ENCODE peak calls at places on chromosome 2, in four cellular contexts. One of them, this sample, is unnamed.

GRCh38 chr2:108288534-108289106 is at the start of gene SULT1C2:
- DNase-seq in GM12878: no peak
- DNase-seq in A549: peak; percentile 23
- DNase-seq in K562: no peak
- DNase-seq in this sample: peak; percentile 83

GRCh38 chr2:237514474-237515130 is 27.6 kb downstream of the MLPH start:
- DNase-seq in GM12878: no peak
- DNase-seq in A549: no peak
- DNase-seq in K562: no peak
- DNase-seq in this sample: no peak

GRCh38 chr2:109131777-109132176 is 2.8 kb downstream of the SH3RF3 start:
- DNase-seq in GM12878: no peak
- DNase-seq in A549: no peak
- DNase-seq in K562: no peak
- DNase-seq in this sample: no peak

GRCh38 chr2:103232882-103233281 is 471.1 kb downstream of the TMEM182 start:
- DNase-seq in GM12878: no peak
- DNase-seq in A549: no peak
- DNase-seq in K562: no peak
- DNase-seq in this sample: no peak

GRCh38 chr2:9326975-9327374 is 96.4 kb downstream of the ITGB1BP1 start:
- DNase-seq in GM12878: no peak
- DNase-seq in A549: peak; percentile 36
- DNase-seq in K562: peak; percentile 44
- DNase-seq in this sample: peak; percentile 37

GRCh38 chr2:81545626-81546025 is 1241.1 kb upstream of the LRRTM1 start:
- DNase-seq in GM12878: no peak
- DNase-seq in A549: no peak
- DNase-seq in K562: no peak
- DNase-seq in this sample: no peak

GRCh38 chr2:174669321-174669720 is 71.7 kb upstream of the WIPF1 start:
- DNase-seq in GM12878: no peak
- DNase-seq in A549: no peak
- DNase-seq in K562: no peak
- DNase-seq in this sample: no peak

GRCh38 chr2:111534816-111535803 is 348.9 kb downstream of the ANAPC1 start:
- DNase-seq in GM12878: no peak
- DNase-seq in A549: no peak
- DNase-seq in K562: no peak
- DNase-seq in this sample: peak; percentile 83

GRCh38 chr2:190301032-190301431 is 18.6 kb downstream of the HIBCH start:
- DNase-seq in GM12878: no peak
- DNase-seq in A549: no peak
- DNase-seq in K562: peak; percentile 14
- DNase-seq in this sample: no peak

GRCh38 chr2:232925153-232925768 is 55.2 kb downstream of the SNORC start:
- DNase-seq in GM12878: no peak
- DNase-seq in A549: no peak
- DNase-seq in K562: no peak
- DNase-seq in this sample: no peak

GRCh38 chr2:18940184-18940583 is 350.8 kb upstream of the NT5C1B start:
- DNase-seq in GM12878: peak; percentile 17
- DNase-seq in A549: no peak
- DNase-seq in K562: no peak
- DNase-seq in this sample: no peak

GRCh38 chr2:182298456-182298855 is 128.4 kb downstream of the PDE1A start:
- DNase-seq in GM12878: no peak
- DNase-seq in A549: no peak
- DNase-seq in K562: no peak
- DNase-seq in this sample: no peak

GRCh38 chr2:174785481-174785880 is 21.2 kb upstream of the CHRNA1 start:
- DNase-seq in GM12878: no peak
- DNase-seq in A549: no peak
- DNase-seq in K562: no peak
- DNase-seq in this sample: no peak

GRCh38 chr2:120064664-120065063 is 51.8 kb downstream of the EPB41L5 start:
- DNase-seq in GM12878: no peak
- DNase-seq in A549: no peak
- DNase-seq in K562: no peak
- DNase-seq in this sample: no peak

GRCh38 chr2:192236136-192236535 is 41.4 kb upstream of the TMEFF2 start:
- DNase-seq in GM12878: no peak
- DNase-seq in A549: no peak
- DNase-seq in K562: no peak
- DNase-seq in this sample: no peak

GRCh38 chr2:134193006-134193405 is 60.9 kb upstream of the MGAT5 start:
- DNase-seq in GM12878: no peak
- DNase-seq in A549: peak; percentile 4
- DNase-seq in K562: no peak
- DNase-seq in this sample: no peak

GRCh38 chr2:191049728-191050639 is 36.0 kb upstream of the STAT1 start:
- DNase-seq in GM12878: peak; percentile 16
- DNase-seq in A549: peak; percentile 93
- DNase-seq in K562: no peak
- DNase-seq in this sample: peak; percentile 76

GRCh38 chr2:235070063-235070706 is 118.4 kb downstream of the SH3BP4 start:
- DNase-seq in GM12878: no peak
- DNase-seq in A549: no peak
- DNase-seq in K562: no peak
- DNase-seq in this sample: no peak

GRCh38 chr2:200578778-200579177 is 7.0 kb upstream of the AOX1 start:
- DNase-seq in GM12878: peak; percentile 5
- DNase-seq in A549: peak; percentile 44
- DNase-seq in K562: peak; percentile 4
- DNase-seq in this sample: peak; percentile 83

GRCh38 chr2:124048102-124048501 is 23.0 kb downstream of the CNTNAP5 start:
- DNase-seq in GM12878: no peak
- DNase-seq in A549: no peak
- DNase-seq in K562: no peak
- DNase-seq in this sample: no peak

GRCh38 chr2:139214806-139215205 is 434.6 kb upstream of the NXPH2 start:
- DNase-seq in GM12878: no peak
- DNase-seq in A549: no peak
- DNase-seq in K562: no peak
- DNase-seq in this sample: no peak

GRCh38 chr2:207233731-207234130 is 68.0 kb upstream of the KLF7 start:
- DNase-seq in GM12878: no peak
- DNase-seq in A549: no peak
- DNase-seq in K562: peak; percentile 80
- DNase-seq in this sample: no peak

GRCh38 chr2:38494394-38494793 is 108.3 kb downstream of the HNRNPLL start:
- DNase-seq in GM12878: no peak
- DNase-seq in A549: no peak
- DNase-seq in K562: no peak
- DNase-seq in this sample: no peak
- TF ChIP-seq BHLHE40 in GM12878: no peak
- TF ChIP-seq BHLHE40 in A549: no peak
- TF ChIP-seq BHLHE40 in K562: no peak
- TF ChIP-seq BHLHE40 in this sample: no peak

DNA sequence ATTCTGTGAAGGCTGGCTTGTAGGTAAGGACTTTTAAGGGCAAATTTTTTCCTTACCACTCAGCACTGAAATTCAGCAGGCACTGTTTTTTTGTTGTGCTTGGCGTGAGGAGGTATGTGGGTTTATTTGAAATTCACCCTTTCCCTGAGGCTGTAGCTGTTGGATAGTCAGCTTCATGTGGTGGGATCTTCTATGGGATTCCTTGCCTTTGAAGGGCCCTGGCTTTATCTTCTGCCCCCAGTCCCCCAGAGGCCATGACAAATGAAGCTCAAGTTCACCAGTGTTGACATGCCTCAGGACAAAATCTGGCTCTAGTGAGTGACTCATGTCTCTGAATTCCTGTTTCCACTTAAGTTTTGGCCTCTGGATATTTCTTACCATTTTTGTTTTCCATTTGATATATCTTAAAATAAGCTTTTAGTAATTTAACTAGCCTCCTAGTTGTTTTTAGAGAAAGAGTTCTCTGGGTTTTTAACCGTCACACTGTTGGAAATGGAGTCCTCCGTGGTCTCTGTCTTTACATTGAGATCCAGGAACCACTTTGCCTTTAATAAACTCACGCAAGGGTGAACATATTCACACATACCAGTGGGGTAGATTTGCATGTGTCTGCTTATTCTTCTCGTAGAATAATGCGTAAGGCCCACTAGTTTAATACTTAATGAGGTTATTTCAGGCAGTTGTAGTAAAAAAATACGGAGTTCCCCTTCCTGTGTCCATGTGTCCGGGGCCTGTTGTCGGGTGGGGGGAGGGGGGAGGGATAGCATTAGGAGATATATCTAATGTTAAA is 211.1 kb upstream of the FAM98A start:
- DNase-seq in GM12878: no peak
- DNase-seq in A549: no peak
- DNase-seq in K562: no peak
- DNase-seq in this sample: no peak
- TF ChIP-seq CHD2 in GM12878: no peak
- TF ChIP-seq CHD2 in A549: no peak
- TF ChIP-seq CHD2 in K562: no peak
- TF ChIP-seq CHD2 in this sample: no peak

GRCh38 chr2:37829202-37829601 is 95.9 kb upstream of the RMDN2 start:
- DNase-seq in GM12878: no peak
- DNase-seq in A549: no peak
- DNase-seq in K562: no peak
- DNase-seq in this sample: no peak
- TF ChIP-seq BHLHE40 in GM12878: no peak
- TF ChIP-seq BHLHE40 in A549: no peak
- TF ChIP-seq BHLHE40 in K562: no peak
- TF ChIP-seq BHLHE40 in this sample: no peak

DNA sequence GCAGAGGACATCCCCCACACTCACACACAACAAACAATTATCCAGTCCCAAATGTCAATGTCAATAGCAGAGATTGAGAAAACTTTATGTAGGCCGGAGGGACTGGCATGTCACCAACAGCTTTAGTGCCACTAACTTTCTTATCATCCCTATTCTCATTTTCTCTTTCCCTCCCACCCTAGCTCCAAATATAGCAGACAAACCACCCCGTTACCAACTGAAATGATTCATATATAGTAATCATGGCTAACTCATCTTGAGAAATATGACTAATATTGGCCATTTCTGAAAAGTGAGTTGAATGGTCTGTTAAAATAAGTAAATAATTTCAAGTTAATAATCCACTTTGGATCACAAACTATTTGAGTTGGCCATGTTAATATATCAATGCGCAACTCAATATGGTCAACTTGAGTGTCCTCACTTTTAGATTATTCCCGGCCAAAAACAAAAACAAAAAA is 242.1 kb upstream of the RND3 start:
- DNase-seq in GM12878: peak; percentile 19
- DNase-seq in A549: no peak
- DNase-seq in K562: no peak
- DNase-seq in this sample: no peak
- TF ChIP-seq CHD2 in GM12878: no peak
- TF ChIP-seq CHD2 in A549: no peak
- TF ChIP-seq CHD2 in K562: no peak
- TF ChIP-seq CHD2 in this sample: no peak

GRCh38 chr2:15943378-15943851 is 3.1 kb downstream of the MYCN start:
- DNase-seq in GM12878: no peak
- DNase-seq in A549: no peak
- DNase-seq in K562: peak; percentile 14
- DNase-seq in this sample: no peak
- TF ChIP-seq BHLHE40 in GM12878: no peak
- TF ChIP-seq BHLHE40 in A549: no peak
- TF ChIP-seq BHLHE40 in K562: no peak
- TF ChIP-seq BHLHE40 in this sample: no peak

DNA sequence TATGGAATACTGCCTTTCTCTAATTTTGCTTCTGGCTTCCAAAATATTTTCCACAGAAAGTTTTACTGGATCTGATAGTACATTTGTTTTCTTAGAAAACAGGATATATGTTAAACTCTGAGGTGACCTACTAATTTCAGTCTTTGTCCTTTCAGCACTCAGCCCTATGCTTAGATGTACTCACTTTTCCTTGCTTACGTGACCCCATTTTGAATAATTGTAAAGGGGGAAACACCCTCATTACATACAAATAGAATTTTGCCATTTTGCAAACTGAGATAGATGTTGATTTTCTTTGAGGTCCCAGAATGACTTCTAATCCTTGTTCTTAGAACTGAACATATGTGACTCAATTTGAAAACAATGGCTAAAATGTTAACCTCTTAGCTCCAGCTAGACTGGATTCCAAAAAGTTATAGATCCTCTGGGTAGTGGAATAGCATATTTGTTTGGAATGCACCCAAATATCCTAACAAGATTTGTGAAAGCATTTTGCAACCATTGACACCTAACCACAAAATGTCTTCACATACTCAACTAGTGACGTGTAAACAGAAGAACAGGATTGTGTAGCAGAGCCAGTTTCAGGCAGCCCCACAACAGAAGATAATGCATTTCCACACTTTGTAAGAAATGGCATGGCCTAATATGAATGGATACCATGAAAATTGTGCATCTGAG is 44.8 kb upstream of the EHBP1 start:
- DNase-seq in GM12878: no peak
- DNase-seq in A549: no peak
- DNase-seq in K562: no peak
- DNase-seq in this sample: no peak
- TF ChIP-seq CHD2 in GM12878: no peak
- TF ChIP-seq CHD2 in A549: no peak
- TF ChIP-seq CHD2 in K562: no peak
- TF ChIP-seq CHD2 in this sample: no peak

GRCh38 chr2:74822771-74823283 is 11.1 kb upstream of the HK2 start:
- DNase-seq in GM12878: no peak
- DNase-seq in A549: no peak
- DNase-seq in K562: no peak
- DNase-seq in this sample: no peak
- TF ChIP-seq BHLHE40 in GM12878: no peak
- TF ChIP-seq BHLHE40 in A549: no peak
- TF ChIP-seq BHLHE40 in K562: no peak
- TF ChIP-seq BHLHE40 in this sample: no peak